ENCODE peak calls at places on chromosomes 6 and 20, in nine cellular contexts. One of them, this sample, is unnamed.
A peak's percentile ranks its signal among the peaks of the same experiment; 100 is the strongest.

GRCh38 chr20:752263-752662 is 16.0 kb downstream of the SLC52A3 start:
- DNase-seq in CD4-positive, CD25-positive, alpha-beta regulatory T cell: no peak
- DNase-seq in right lobe of liver: no peak
- DNase-seq in lung: no peak
- DNase-seq in mesendoderm: no peak
- DNase-seq in hepatocyte: no peak
- DNase-seq in aorta: no peak
- DNase-seq in cardiac muscle cell: no peak
- DNase-seq in colonic mucosa: no peak
- DNase-seq in this sample: no peak

GRCh38 chr20:46774943-46775560 is 65.6 kb downstream of the SLC2A10 start:
- DNase-seq in CD4-positive, CD25-positive, alpha-beta regulatory T cell: no peak
- DNase-seq in right lobe of liver: no peak
- DNase-seq in lung: no peak
- DNase-seq in mesendoderm: no peak
- DNase-seq in hepatocyte: no peak
- DNase-seq in aorta: no peak
- DNase-seq in cardiac muscle cell: no peak
- DNase-seq in colonic mucosa: no peak
- DNase-seq in this sample: no peak

GRCh38 chr6:81937296-81937937 is 184.9 kb upstream of the TENT5A start:
- DNase-seq in CD4-positive, CD25-positive, alpha-beta regulatory T cell: no peak
- DNase-seq in right lobe of liver: no peak
- DNase-seq in lung: no peak
- DNase-seq in mesendoderm: no peak
- DNase-seq in hepatocyte: peak; percentile 16
- DNase-seq in aorta: no peak
- DNase-seq in cardiac muscle cell: no peak
- DNase-seq in colonic mucosa: no peak
- DNase-seq in this sample: no peak

GRCh38 chr6:39821739-39822532 is 29.8 kb downstream of the DAAM2 start:
- DNase-seq in CD4-positive, CD25-positive, alpha-beta regulatory T cell: no peak
- DNase-seq in right lobe of liver: no peak
- DNase-seq in lung: no peak
- DNase-seq in mesendoderm: no peak
- DNase-seq in hepatocyte: no peak
- DNase-seq in aorta: peak; percentile 55
- DNase-seq in cardiac muscle cell: no peak
- DNase-seq in colonic mucosa: no peak
- DNase-seq in this sample: no peak

GRCh38 chr6:16141514-16141913 is 12.6 kb downstream of the MYLIP start:
- DNase-seq in CD4-positive, CD25-positive, alpha-beta regulatory T cell: no peak
- DNase-seq in right lobe of liver: no peak
- DNase-seq in lung: no peak
- DNase-seq in mesendoderm: no peak
- DNase-seq in hepatocyte: no peak
- DNase-seq in aorta: no peak
- DNase-seq in cardiac muscle cell: no peak
- DNase-seq in colonic mucosa: no peak
- DNase-seq in this sample: no peak

GRCh38 chr6:15365273-15365687 is 119.4 kb downstream of the JARID2 start:
- DNase-seq in CD4-positive, CD25-positive, alpha-beta regulatory T cell: peak; percentile 66
- DNase-seq in right lobe of liver: peak; percentile 79
- DNase-seq in lung: peak; percentile 74
- DNase-seq in mesendoderm: no peak
- DNase-seq in hepatocyte: peak; percentile 60
- DNase-seq in aorta: peak; percentile 92
- DNase-seq in cardiac muscle cell: peak; percentile 64
- DNase-seq in colonic mucosa: peak; percentile 84
- DNase-seq in this sample: peak; percentile 30

GRCh38 chr6:41677430-41678045 is 39.3 kb downstream of the MDFI start:
- DNase-seq in CD4-positive, CD25-positive, alpha-beta regulatory T cell: no peak
- DNase-seq in right lobe of liver: no peak
- DNase-seq in lung: no peak
- DNase-seq in mesendoderm: no peak
- DNase-seq in hepatocyte: no peak
- DNase-seq in aorta: no peak
- DNase-seq in cardiac muscle cell: no peak
- DNase-seq in colonic mucosa: no peak
- DNase-seq in this sample: no peak

GRCh38 chr20:10521068-10521834 is 86.1 kb downstream of the SLX4IP start:
- DNase-seq in CD4-positive, CD25-positive, alpha-beta regulatory T cell: no peak
- DNase-seq in right lobe of liver: no peak
- DNase-seq in lung: no peak
- DNase-seq in mesendoderm: no peak
- DNase-seq in hepatocyte: peak; percentile 27
- DNase-seq in aorta: no peak
- DNase-seq in cardiac muscle cell: no peak
- DNase-seq in colonic mucosa: no peak
- DNase-seq in this sample: peak; percentile 80

GRCh38 chr20:60224914-60225313 is 266.7 kb downstream of the CDH26 start:
- DNase-seq in CD4-positive, CD25-positive, alpha-beta regulatory T cell: peak; percentile 8
- DNase-seq in right lobe of liver: no peak
- DNase-seq in lung: no peak
- DNase-seq in mesendoderm: peak; percentile 57
- DNase-seq in hepatocyte: peak; percentile 23
- DNase-seq in aorta: no peak
- DNase-seq in cardiac muscle cell: peak; percentile 21
- DNase-seq in colonic mucosa: no peak
- DNase-seq in this sample: peak; percentile 69

GRCh38 chr6:12748815-12749521 is 32.4 kb downstream of the PHACTR1 start:
- DNase-seq in CD4-positive, CD25-positive, alpha-beta regulatory T cell: no peak
- DNase-seq in right lobe of liver: no peak
- DNase-seq in lung: no peak
- DNase-seq in mesendoderm: no peak
- DNase-seq in hepatocyte: no peak
- DNase-seq in aorta: no peak
- DNase-seq in cardiac muscle cell: no peak
- DNase-seq in colonic mucosa: no peak
- DNase-seq in this sample: no peak

GRCh38 chr6:130932956-130933355 is 105.8 kb downstream of the SMLR1 start:
- DNase-seq in CD4-positive, CD25-positive, alpha-beta regulatory T cell: no peak
- DNase-seq in right lobe of liver: no peak
- DNase-seq in lung: no peak
- DNase-seq in mesendoderm: peak; percentile 50
- DNase-seq in hepatocyte: no peak
- DNase-seq in aorta: no peak
- DNase-seq in cardiac muscle cell: no peak
- DNase-seq in colonic mucosa: no peak
- DNase-seq in this sample: no peak

GRCh38 chr6:168192195-168192900 is 113.3 kb upstream of the FRMD1 start:
- DNase-seq in CD4-positive, CD25-positive, alpha-beta regulatory T cell: no peak
- DNase-seq in right lobe of liver: no peak
- DNase-seq in lung: no peak
- DNase-seq in mesendoderm: no peak
- DNase-seq in hepatocyte: no peak
- DNase-seq in aorta: no peak
- DNase-seq in cardiac muscle cell: no peak
- DNase-seq in colonic mucosa: peak; percentile 48
- DNase-seq in this sample: peak; percentile 68

GRCh38 chr6:101042966-101043365 is 161.8 kb upstream of the ASCC3 start:
- DNase-seq in CD4-positive, CD25-positive, alpha-beta regulatory T cell: no peak
- DNase-seq in right lobe of liver: no peak
- DNase-seq in lung: no peak
- DNase-seq in mesendoderm: no peak
- DNase-seq in hepatocyte: no peak
- DNase-seq in aorta: no peak
- DNase-seq in cardiac muscle cell: no peak
- DNase-seq in colonic mucosa: no peak
- DNase-seq in this sample: no peak

GRCh38 chr6:124441430-124441829 is 520.8 kb upstream of the RNF217 start:
- DNase-seq in CD4-positive, CD25-positive, alpha-beta regulatory T cell: no peak
- DNase-seq in right lobe of liver: no peak
- DNase-seq in lung: no peak
- DNase-seq in mesendoderm: no peak
- DNase-seq in hepatocyte: no peak
- DNase-seq in aorta: no peak
- DNase-seq in cardiac muscle cell: no peak
- DNase-seq in colonic mucosa: no peak
- DNase-seq in this sample: no peak

GRCh38 chr6:83853178-83853967 is at the start of gene RIPPLY2:
- DNase-seq in CD4-positive, CD25-positive, alpha-beta regulatory T cell: peak; percentile 12
- DNase-seq in right lobe of liver: no peak
- DNase-seq in lung: no peak
- DNase-seq in mesendoderm: peak; percentile 61
- DNase-seq in hepatocyte: peak; percentile 33
- DNase-seq in aorta: peak; percentile 52
- DNase-seq in cardiac muscle cell: peak; percentile 64
- DNase-seq in colonic mucosa: peak; percentile 22
- DNase-seq in this sample: peak; percentile 18

GRCh38 chr6:20827798-20828197 is 293.5 kb downstream of the CDKAL1 start:
- DNase-seq in CD4-positive, CD25-positive, alpha-beta regulatory T cell: no peak
- DNase-seq in right lobe of liver: no peak
- DNase-seq in lung: no peak
- DNase-seq in mesendoderm: no peak
- DNase-seq in hepatocyte: no peak
- DNase-seq in aorta: no peak
- DNase-seq in cardiac muscle cell: no peak
- DNase-seq in colonic mucosa: no peak
- DNase-seq in this sample: no peak

GRCh38 chr6:154157082-154157481 is 118.0 kb downstream of the OPRM1 start:
- DNase-seq in CD4-positive, CD25-positive, alpha-beta regulatory T cell: peak; percentile 74
- DNase-seq in right lobe of liver: no peak
- DNase-seq in lung: no peak
- DNase-seq in mesendoderm: no peak
- DNase-seq in hepatocyte: no peak
- DNase-seq in aorta: no peak
- DNase-seq in cardiac muscle cell: no peak
- DNase-seq in colonic mucosa: no peak
- DNase-seq in this sample: no peak

GRCh38 chr6:149467265-149467664 is 17.5 kb downstream of the ZC3H12D start:
- DNase-seq in CD4-positive, CD25-positive, alpha-beta regulatory T cell: no peak
- DNase-seq in right lobe of liver: no peak
- DNase-seq in lung: no peak
- DNase-seq in mesendoderm: no peak
- DNase-seq in hepatocyte: no peak
- DNase-seq in aorta: no peak
- DNase-seq in cardiac muscle cell: no peak
- DNase-seq in colonic mucosa: no peak
- DNase-seq in this sample: no peak

GRCh38 chr6:130453230-130453629 is 87.4 kb downstream of the TMEM200A start:
- DNase-seq in CD4-positive, CD25-positive, alpha-beta regulatory T cell: peak; percentile 10
- DNase-seq in right lobe of liver: no peak
- DNase-seq in lung: no peak
- DNase-seq in mesendoderm: peak; percentile 35
- DNase-seq in hepatocyte: no peak
- DNase-seq in aorta: no peak
- DNase-seq in cardiac muscle cell: no peak
- DNase-seq in colonic mucosa: no peak
- DNase-seq in this sample: no peak

DNA sequence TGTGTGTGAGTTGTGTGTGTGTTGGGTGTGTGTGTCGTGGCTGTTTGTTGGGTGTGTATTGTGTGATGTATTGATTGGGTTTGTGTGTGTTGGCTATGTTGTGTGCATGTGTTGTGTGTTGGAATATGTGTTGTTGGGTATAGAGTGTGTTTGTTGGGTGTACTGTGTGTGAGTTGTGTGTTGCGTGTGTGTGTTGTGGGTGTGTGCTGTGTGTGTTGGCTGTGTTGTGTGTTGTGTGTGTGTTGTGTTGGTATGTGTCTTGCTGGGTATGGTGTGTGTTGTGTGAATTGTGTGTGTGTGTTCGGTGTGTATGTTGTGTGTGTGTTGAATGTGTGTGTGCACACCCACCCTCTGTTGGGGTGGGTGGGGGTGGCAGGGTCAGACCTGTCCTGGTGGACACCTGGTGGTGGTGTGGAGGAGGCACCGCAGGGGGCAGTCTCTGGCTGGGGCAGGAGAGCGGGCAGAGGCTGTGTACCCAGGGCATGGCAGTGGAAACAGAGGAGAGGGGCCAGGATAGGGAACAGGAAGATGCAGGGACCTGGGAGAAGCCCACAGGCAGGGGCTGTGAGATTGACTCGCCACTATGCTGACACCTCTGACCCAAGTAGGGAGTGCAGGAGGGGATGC is 25.5 kb upstream of the PXDC1 start:
- DNase-seq in CD4-positive, CD25-positive, alpha-beta regulatory T cell: no peak
- DNase-seq in right lobe of liver: no peak
- DNase-seq in lung: no peak
- DNase-seq in mesendoderm: peak; percentile 73
- DNase-seq in hepatocyte: no peak
- DNase-seq in aorta: no peak
- DNase-seq in cardiac muscle cell: peak; percentile 14
- DNase-seq in colonic mucosa: no peak
- DNase-seq in this sample: no peak
- H3K4me1 ChIP-seq in CD4-positive, CD25-positive, alpha-beta regulatory T cell: no peaks in the 10 kb centered on the region
- H3K4me1 ChIP-seq in right lobe of liver: no peaks in the 10 kb centered on the region
- H3K4me1 ChIP-seq in lung: peaks cover 3% of the 10 kb centered on the region
- H3K4me1 ChIP-seq in mesendoderm: no peaks in the 10 kb centered on the region
- H3K4me1 ChIP-seq in hepatocyte: no peaks in the 10 kb centered on the region
- H3K4me1 ChIP-seq in aorta: peaks cover 2% of the 10 kb centered on the region
- H3K4me1 ChIP-seq in cardiac muscle cell: no peaks in the 10 kb centered on the region
- H3K4me1 ChIP-seq in colonic mucosa: no peaks in the 10 kb centered on the region
- H3K4me1 ChIP-seq in this sample: no peaks in the 10 kb centered on the region

GRCh38 chr20:57998981-57999464 is 229.4 kb downstream of the ANKRD60 start:
- DNase-seq in CD4-positive, CD25-positive, alpha-beta regulatory T cell: no peak
- DNase-seq in right lobe of liver: no peak
- DNase-seq in lung: no peak
- DNase-seq in mesendoderm: no peak
- DNase-seq in hepatocyte: no peak
- DNase-seq in aorta: no peak
- DNase-seq in cardiac muscle cell: no peak
- DNase-seq in colonic mucosa: no peak
- DNase-seq in this sample: no peak
- H3K4me3 ChIP-seq in CD4-positive, CD25-positive, alpha-beta regulatory T cell: no peak overlapping the region
- H3K4me3 ChIP-seq in right lobe of liver: no peak overlapping the region
- H3K4me3 ChIP-seq in lung: no peak overlapping the region
- H3K4me3 ChIP-seq in mesendoderm: no peak overlapping the region
- H3K4me3 ChIP-seq in hepatocyte: no peak overlapping the region
- H3K4me3 ChIP-seq in aorta: no peak overlapping the region
- H3K4me3 ChIP-seq in cardiac muscle cell: no peak overlapping the region
- H3K4me3 ChIP-seq in colonic mucosa: no peak overlapping the region
- H3K4me3 ChIP-seq in this sample: peak overlapping the region; percentile 42

GRCh38 chr6:70903665-70904452 is 53.0 kb downstream of the B3GAT2 start:
- DNase-seq in CD4-positive, CD25-positive, alpha-beta regulatory T cell: no peak
- DNase-seq in right lobe of liver: no peak
- DNase-seq in lung: no peak
- DNase-seq in mesendoderm: no peak
- DNase-seq in hepatocyte: no peak
- DNase-seq in aorta: no peak
- DNase-seq in cardiac muscle cell: no peak
- DNase-seq in colonic mucosa: no peak
- DNase-seq in this sample: no peak
- H3K4me1 ChIP-seq in CD4-positive, CD25-positive, alpha-beta regulatory T cell: no peaks in the 10 kb centered on the region
- H3K4me1 ChIP-seq in right lobe of liver: no peaks in the 10 kb centered on the region
- H3K4me1 ChIP-seq in lung: no peaks in the 10 kb centered on the region
- H3K4me1 ChIP-seq in mesendoderm: no peaks in the 10 kb centered on the region
- H3K4me1 ChIP-seq in hepatocyte: no peaks in the 10 kb centered on the region
- H3K4me1 ChIP-seq in aorta: no peaks in the 10 kb centered on the region
- H3K4me1 ChIP-seq in cardiac muscle cell: peaks cover 18% of the 10 kb centered on the region
- H3K4me1 ChIP-seq in colonic mucosa: no peaks in the 10 kb centered on the region
- H3K4me1 ChIP-seq in this sample: no peaks in the 10 kb centered on the region

DNA sequence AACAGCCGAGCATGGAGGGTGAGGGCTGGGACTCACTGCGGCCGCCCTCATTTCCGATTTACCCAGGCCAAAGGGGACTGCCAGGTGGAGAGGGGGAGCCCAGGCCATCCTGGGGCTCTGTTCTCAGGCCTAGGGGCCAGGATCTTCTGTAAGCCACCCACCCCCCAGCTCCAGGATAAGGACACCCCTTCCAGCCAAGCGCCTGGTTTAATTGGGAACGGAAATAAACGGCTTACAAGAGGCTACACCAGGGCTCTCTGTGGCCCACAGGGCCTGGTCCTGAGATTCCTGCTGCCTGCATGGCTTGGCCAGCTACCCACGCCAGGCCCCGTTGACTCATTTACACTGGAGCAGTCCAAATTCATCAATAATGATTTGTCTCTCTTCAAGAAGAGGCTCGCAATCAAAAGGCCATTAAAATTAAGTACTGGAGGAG is 68.1 kb upstream of the TOP1 start:
- DNase-seq in CD4-positive, CD25-positive, alpha-beta regulatory T cell: no peak
- DNase-seq in right lobe of liver: no peak
- DNase-seq in lung: no peak
- DNase-seq in mesendoderm: no peak
- DNase-seq in hepatocyte: no peak
- DNase-seq in aorta: no peak
- DNase-seq in cardiac muscle cell: no peak
- DNase-seq in colonic mucosa: peak; percentile 12
- DNase-seq in this sample: no peak
- H3K4me3 ChIP-seq in CD4-positive, CD25-positive, alpha-beta regulatory T cell: no peak overlapping the region
- H3K4me3 ChIP-seq in right lobe of liver: no peak overlapping the region
- H3K4me3 ChIP-seq in lung: no peak overlapping the region
- H3K4me3 ChIP-seq in mesendoderm: no peak overlapping the region
- H3K4me3 ChIP-seq in hepatocyte: no peak overlapping the region
- H3K4me3 ChIP-seq in aorta: no peak overlapping the region
- H3K4me3 ChIP-seq in cardiac muscle cell: no peak overlapping the region
- H3K4me3 ChIP-seq in colonic mucosa: no peak overlapping the region
- H3K4me3 ChIP-seq in this sample: no peak overlapping the region

This sample was measured in SJCRH30.